ENCODE peak calls at places on chromosomes 1 and 21, in eight cellular contexts. One of them, this sample, is unnamed.

GRCh38 chr1:234756066-234756783 is 146.2 kb upstream of the IRF2BP2 start:
- DNase-seq in transverse colon: no peak
- DNase-seq in activated effector memory CD4-positive, alpha-beta T cell treated with Interleukin-2 at 50 U/mL for 16 hours: no peak
- DNase-seq in SHP77: no peak
- DNase-seq in A549: no peak
- DNase-seq in NCI-H1105: no peak
- DNase-seq in Ammon's horn: no peak
- DNase-seq in H54: no peak
- DNase-seq in this sample: peak

GRCh38 chr1:24742090-24742938 is 2.9 kb upstream of the CLIC4 start:
- DNase-seq in A549: no peak
- DNase-seq in activated effector memory CD4-positive, alpha-beta T cell treated with Interleukin-2 at 50 U/mL for 16 hours: no peak
- DNase-seq in transverse colon: peak
- DNase-seq in NCI-H1105: no peak
- DNase-seq in SHP77: no peak
- DNase-seq in H54: peak
- DNase-seq in Ammon's horn: no peak
- DNase-seq in this sample: no peak

GRCh38 chr1:11109361-11109760 is 9.7 kb upstream of the EXOSC10 start:
- DNase-seq in activated effector memory CD4-positive, alpha-beta T cell treated with Interleukin-2 at 50 U/mL for 16 hours: no peak
- DNase-seq in H54: no peak
- DNase-seq in NCI-H1105: no peak
- DNase-seq in Ammon's horn: peak
- DNase-seq in A549: no peak
- DNase-seq in transverse colon: no peak
- DNase-seq in SHP77: no peak
- DNase-seq in this sample: peak

GRCh38 chr21:42423197-42423675 is 19.5 kb downstream of the UBASH3A start:
- DNase-seq in Ammon's horn: no peak
- DNase-seq in A549: no peak
- DNase-seq in transverse colon: peak
- DNase-seq in H54: no peak
- DNase-seq in activated effector memory CD4-positive, alpha-beta T cell treated with Interleukin-2 at 50 U/mL for 16 hours: peak
- DNase-seq in SHP77: no peak
- DNase-seq in NCI-H1105: no peak
- DNase-seq in this sample: no peak

GRCh38 chr1:17569200-17570139 is 30.0 kb downstream of the ARHGEF10L start:
- DNase-seq in SHP77: no peak
- DNase-seq in NCI-H1105: no peak
- DNase-seq in Ammon's horn: peak
- DNase-seq in H54: peak
- DNase-seq in transverse colon: peak
- DNase-seq in A549: no peak
- DNase-seq in activated effector memory CD4-positive, alpha-beta T cell treated with Interleukin-2 at 50 U/mL for 16 hours: no peak
- DNase-seq in this sample: peak

GRCh38 chr1:43007377-43008105 is 48.9 kb upstream of the SLC2A1 start:
- DNase-seq in H54: no peak
- DNase-seq in NCI-H1105: no peak
- DNase-seq in SHP77: no peak
- DNase-seq in activated effector memory CD4-positive, alpha-beta T cell treated with Interleukin-2 at 50 U/mL for 16 hours: no peak
- DNase-seq in A549: no peak
- DNase-seq in Ammon's horn: no peak
- DNase-seq in transverse colon: no peak
- DNase-seq in this sample: no peak

GRCh38 chr1:242212401-242212800 is 213.5 kb upstream of the MAP1LC3C start:
- DNase-seq in SHP77: no peak
- DNase-seq in transverse colon: no peak
- DNase-seq in Ammon's horn: no peak
- DNase-seq in H54: no peak
- DNase-seq in activated effector memory CD4-positive, alpha-beta T cell treated with Interleukin-2 at 50 U/mL for 16 hours: no peak
- DNase-seq in NCI-H1105: no peak
- DNase-seq in A549: no peak
- DNase-seq in this sample: no peak

GRCh38 chr1:3130268-3130667 is 61.3 kb downstream of the PRDM16 start:
- DNase-seq in A549: no peak
- DNase-seq in SHP77: no peak
- DNase-seq in Ammon's horn: no peak
- DNase-seq in NCI-H1105: no peak
- DNase-seq in H54: no peak
- DNase-seq in activated effector memory CD4-positive, alpha-beta T cell treated with Interleukin-2 at 50 U/mL for 16 hours: no peak
- DNase-seq in transverse colon: no peak
- DNase-seq in this sample: no peak

GRCh38 chr1:99705385-99705784 is 59.5 kb downstream of the PALMD start:
- DNase-seq in A549: no peak
- DNase-seq in NCI-H1105: no peak
- DNase-seq in H54: no peak
- DNase-seq in transverse colon: no peak
- DNase-seq in SHP77: no peak
- DNase-seq in Ammon's horn: no peak
- DNase-seq in activated effector memory CD4-positive, alpha-beta T cell treated with Interleukin-2 at 50 U/mL for 16 hours: no peak
- DNase-seq in this sample: peak

GRCh38 chr1:157403203-157403602 is 149.1 kb downstream of the FCRL5 start:
- DNase-seq in A549: no peak
- DNase-seq in H54: peak
- DNase-seq in SHP77: peak
- DNase-seq in activated effector memory CD4-positive, alpha-beta T cell treated with Interleukin-2 at 50 U/mL for 16 hours: no peak
- DNase-seq in Ammon's horn: no peak
- DNase-seq in transverse colon: no peak
- DNase-seq in NCI-H1105: no peak
- DNase-seq in this sample: peak

GRCh38 chr1:64537942-64538341 is 68.0 kb downstream of the CACHD1 start:
- DNase-seq in H54: no peak
- DNase-seq in NCI-H1105: no peak
- DNase-seq in A549: no peak
- DNase-seq in transverse colon: no peak
- DNase-seq in activated effector memory CD4-positive, alpha-beta T cell treated with Interleukin-2 at 50 U/mL for 16 hours: no peak
- DNase-seq in Ammon's horn: peak
- DNase-seq in SHP77: no peak
- DNase-seq in this sample: no peak

GRCh38 chr1:115454835-115455511 is 116.9 kb upstream of the NGF start:
- DNase-seq in Ammon's horn: no peak
- DNase-seq in A549: no peak
- DNase-seq in SHP77: peak
- DNase-seq in activated effector memory CD4-positive, alpha-beta T cell treated with Interleukin-2 at 50 U/mL for 16 hours: no peak
- DNase-seq in H54: no peak
- DNase-seq in transverse colon: peak
- DNase-seq in NCI-H1105: peak
- DNase-seq in this sample: no peak

GRCh38 chr1:205913451-205914204 is 29.6 kb downstream of the SLC26A9 start:
- DNase-seq in A549: no peak
- DNase-seq in transverse colon: no peak
- DNase-seq in Ammon's horn: peak
- DNase-seq in NCI-H1105: no peak
- DNase-seq in activated effector memory CD4-positive, alpha-beta T cell treated with Interleukin-2 at 50 U/mL for 16 hours: no peak
- DNase-seq in H54: no peak
- DNase-seq in SHP77: no peak
- DNase-seq in this sample: no peak

GRCh38 chr1:203178083-203178482 is 2.5 kb upstream of the MYBPH start:
- DNase-seq in A549: peak
- DNase-seq in H54: peak
- DNase-seq in Ammon's horn: no peak
- DNase-seq in transverse colon: no peak
- DNase-seq in activated effector memory CD4-positive, alpha-beta T cell treated with Interleukin-2 at 50 U/mL for 16 hours: no peak
- DNase-seq in SHP77: no peak
- DNase-seq in NCI-H1105: no peak
- DNase-seq in this sample: no peak

GRCh38 chr1:111225717-111226400 is 1.7 kb upstream of the CHI3L2 start:
- DNase-seq in H54: no peak
- DNase-seq in NCI-H1105: no peak
- DNase-seq in SHP77: no peak
- DNase-seq in A549: no peak
- DNase-seq in activated effector memory CD4-positive, alpha-beta T cell treated with Interleukin-2 at 50 U/mL for 16 hours: no peak
- DNase-seq in transverse colon: no peak
- DNase-seq in Ammon's horn: no peak
- DNase-seq in this sample: no peak

GRCh38 chr1:83959824-83960441 is 39.0 kb downstream of the TTLL7 start:
- DNase-seq in transverse colon: no peak
- DNase-seq in SHP77: no peak
- DNase-seq in A549: no peak
- DNase-seq in H54: no peak
- DNase-seq in NCI-H1105: no peak
- DNase-seq in Ammon's horn: no peak
- DNase-seq in activated effector memory CD4-positive, alpha-beta T cell treated with Interleukin-2 at 50 U/mL for 16 hours: no peak
- DNase-seq in this sample: no peak

GRCh38 chr1:101112051-101112770 is 86.6 kb upstream of the DPH5 start:
- DNase-seq in A549: no peak
- DNase-seq in Ammon's horn: peak
- DNase-seq in SHP77: no peak
- DNase-seq in activated effector memory CD4-positive, alpha-beta T cell treated with Interleukin-2 at 50 U/mL for 16 hours: peak
- DNase-seq in transverse colon: peak
- DNase-seq in NCI-H1105: no peak
- DNase-seq in H54: no peak
- DNase-seq in this sample: no peak

GRCh38 chr1:207870279-207871031 is 40.5 kb downstream of the CD34 start:
- DNase-seq in NCI-H1105: no peak
- DNase-seq in H54: no peak
- DNase-seq in A549: no peak
- DNase-seq in transverse colon: no peak
- DNase-seq in SHP77: no peak
- DNase-seq in activated effector memory CD4-positive, alpha-beta T cell treated with Interleukin-2 at 50 U/mL for 16 hours: no peak
- DNase-seq in Ammon's horn: no peak
- DNase-seq in this sample: no peak

GRCh38 chr1:101043776-101044175 is 18.2 kb upstream of the DPH5 start:
- DNase-seq in A549: no peak
- DNase-seq in transverse colon: no peak
- DNase-seq in NCI-H1105: no peak
- DNase-seq in H54: peak
- DNase-seq in activated effector memory CD4-positive, alpha-beta T cell treated with Interleukin-2 at 50 U/mL for 16 hours: no peak
- DNase-seq in SHP77: no peak
- DNase-seq in Ammon's horn: no peak
- DNase-seq in this sample: no peak

GRCh38 chr1:62076286-62076685 is 118.4 kb upstream of the L1TD1 start:
- DNase-seq in NCI-H1105: no peak
- DNase-seq in Ammon's horn: no peak
- DNase-seq in transverse colon: no peak
- DNase-seq in activated effector memory CD4-positive, alpha-beta T cell treated with Interleukin-2 at 50 U/mL for 16 hours: no peak
- DNase-seq in SHP77: no peak
- DNase-seq in H54: peak
- DNase-seq in A549: peak
- DNase-seq in this sample: peak

GRCh38 chr1:150012611-150013010 is 2.1 kb upstream of the OTUD7B start:
- DNase-seq in H54: no peak
- DNase-seq in NCI-H1105: no peak
- DNase-seq in A549: no peak
- DNase-seq in Ammon's horn: peak
- DNase-seq in SHP77: no peak
- DNase-seq in activated effector memory CD4-positive, alpha-beta T cell treated with Interleukin-2 at 50 U/mL for 16 hours: no peak
- DNase-seq in transverse colon: no peak
- DNase-seq in this sample: no peak

GRCh38 chr1:27341525-27342252 is at the start of gene SYTL1:
- DNase-seq in Ammon's horn: no peak
- DNase-seq in H54: peak
- DNase-seq in activated effector memory CD4-positive, alpha-beta T cell treated with Interleukin-2 at 50 U/mL for 16 hours: peak
- DNase-seq in SHP77: peak
- DNase-seq in A549: peak
- DNase-seq in transverse colon: peak
- DNase-seq in NCI-H1105: peak
- DNase-seq in this sample: peak

GRCh38 chr1:54054438-54054749 is 986 bp downstream of the TCEANC2 start:
- DNase-seq in NCI-H1105: no peak
- DNase-seq in H54: no peak
- DNase-seq in Ammon's horn: no peak
- DNase-seq in A549: no peak
- DNase-seq in activated effector memory CD4-positive, alpha-beta T cell treated with Interleukin-2 at 50 U/mL for 16 hours: no peak
- DNase-seq in SHP77: no peak
- DNase-seq in transverse colon: no peak
- DNase-seq in this sample: no peak

GRCh38 chr1:20411196-20411980 is 74.6 kb downstream of the CAMK2N1 start:
- DNase-seq in NCI-H1105: no peak
- DNase-seq in Ammon's horn: no peak
- DNase-seq in transverse colon: no peak
- DNase-seq in activated effector memory CD4-positive, alpha-beta T cell treated with Interleukin-2 at 50 U/mL for 16 hours: no peak
- DNase-seq in H54: peak
- DNase-seq in SHP77: no peak
- DNase-seq in A549: peak
- DNase-seq in this sample: peak

GRCh38 chr1:204520834-204521709 is 4.9 kb downstream of the MDM4 start:
- DNase-seq in activated effector memory CD4-positive, alpha-beta T cell treated with Interleukin-2 at 50 U/mL for 16 hours: peak
- DNase-seq in transverse colon: peak
- DNase-seq in A549: no peak
- DNase-seq in H54: peak
- DNase-seq in Ammon's horn: no peak
- DNase-seq in NCI-H1105: peak
- DNase-seq in SHP77: no peak
- DNase-seq in this sample: no peak

GRCh38 chr1:204830671-204831585 is 39.7 kb upstream of the NFASC start:
- DNase-seq in H54: no peak
- DNase-seq in SHP77: no peak
- DNase-seq in NCI-H1105: peak
- DNase-seq in activated effector memory CD4-positive, alpha-beta T cell treated with Interleukin-2 at 50 U/mL for 16 hours: no peak
- DNase-seq in transverse colon: no peak
- DNase-seq in A549: no peak
- DNase-seq in Ammon's horn: peak
- DNase-seq in this sample: no peak

GRCh38 chr1:37478890-37479254 is 4.5 kb downstream of the ZC3H12A start:
- DNase-seq in SHP77: no peak
- DNase-seq in NCI-H1105: no peak
- DNase-seq in A549: no peak
- DNase-seq in transverse colon: peak
- DNase-seq in Ammon's horn: no peak
- DNase-seq in activated effector memory CD4-positive, alpha-beta T cell treated with Interleukin-2 at 50 U/mL for 16 hours: peak
- DNase-seq in H54: no peak
- DNase-seq in this sample: no peak

GRCh38 chr21:44755227-44755626 is 43.9 kb upstream of the TSPEAR start:
- DNase-seq in A549: no peak
- DNase-seq in SHP77: no peak
- DNase-seq in transverse colon: no peak
- DNase-seq in NCI-H1105: no peak
- DNase-seq in Ammon's horn: no peak
- DNase-seq in activated effector memory CD4-positive, alpha-beta T cell treated with Interleukin-2 at 50 U/mL for 16 hours: no peak
- DNase-seq in H54: no peak
- DNase-seq in this sample: no peak

GRCh38 chr1:47675721-47676120 is 237.9 kb downstream of the FOXD2 start:
- DNase-seq in transverse colon: no peak
- DNase-seq in A549: no peak
- DNase-seq in H54: no peak
- DNase-seq in activated effector memory CD4-positive, alpha-beta T cell treated with Interleukin-2 at 50 U/mL for 16 hours: no peak
- DNase-seq in Ammon's horn: no peak
- DNase-seq in NCI-H1105: no peak
- DNase-seq in SHP77: no peak
- DNase-seq in this sample: no peak

GRCh38 chr1:6483010-6483760 is 8.3 kb downstream of the PLEKHG5 start:
- DNase-seq in activated effector memory CD4-positive, alpha-beta T cell treated with Interleukin-2 at 50 U/mL for 16 hours: no peak
- DNase-seq in NCI-H1105: no peak
- DNase-seq in SHP77: peak
- DNase-seq in H54: no peak
- DNase-seq in A549: no peak
- DNase-seq in transverse colon: peak
- DNase-seq in Ammon's horn: no peak
- DNase-seq in this sample: no peak

GRCh38 chr21:38661296-38662223 is 144.2 kb upstream of the ETS2 start:
- DNase-seq in SHP77: no peak
- DNase-seq in NCI-H1105: no peak
- DNase-seq in H54: no peak
- DNase-seq in transverse colon: peak
- DNase-seq in A549: no peak
- DNase-seq in Ammon's horn: no peak
- DNase-seq in activated effector memory CD4-positive, alpha-beta T cell treated with Interleukin-2 at 50 U/mL for 16 hours: no peak
- DNase-seq in this sample: peak

This sample was measured in COLO829.